ENCODE peak calls at places on chromosomes 11 and 22, in seven cellular contexts. N is A673; Z is AG10803; K is AG04450; B is CD8-positive, alpha-beta T cell; Y is upper lobe of right lung; F is HFF-Myc. Q is an unnamed sample.

GRCh38 chr11:132095230-132096165 is 725.1 kb downstream of the NTM start:
- DNase-seq in N (no peak), Z (no peak), K (no peak), B (no peak), Y (no peak), F (no peak), Q (no peak)

GRCh38 chr22:25663654-25664053 is 78.3 kb upstream of the MYO18B start:
- DNase-seq in N (no peak), Z (no peak), K (no peak), B (no peak), Y (no peak), F (no peak), Q (no peak)

GRCh38 chr22:46372686-46373085 is 37.2 kb downstream of the TRMU start:
- DNase-seq in N (no peak), Z (no peak), K (no peak), B (no peak), Y (no peak), F (no peak), Q (no peak)

GRCh38 chr22:20904008-20904979 is 12.9 kb upstream of the CRKL start:
- DNase-seq in N (peak; percentile 17), Z (peak; percentile 97), K (peak; percentile 91), B (no peak), Y (no peak), F (peak; percentile 48), Q (peak; percentile 99)

GRCh38 chr22:40452730-40453487 is 82.5 kb downstream of the SGSM3 start:
- DNase-seq in N (peak; percentile 41), Z (no peak), K (no peak), B (no peak), Y (no peak), F (no peak), Q (no peak)

GRCh38 chr11:117700551-117700950 is 96.5 kb downstream of the DSCAML1 start:
- DNase-seq in N (no peak), Z (no peak), K (no peak), B (no peak), Y (no peak), F (no peak), Q (no peak)

GRCh38 chr11:3049430-3050243 is 7.6 kb downstream of the CARS1 start:
- DNase-seq in N (peak; percentile 94), Z (peak; percentile 96), K (peak; percentile 94), B (peak; percentile 73), Y (peak; percentile 77), F (peak; percentile 87), Q (peak; percentile 96)

GRCh38 chr11:11966826-11967668 is 41.4 kb downstream of the DKK3 start:
- DNase-seq in N (peak; percentile 75), Z (peak; percentile 30), K (no peak), B (peak; percentile 76), Y (peak; percentile 85), F (no peak), Q (peak; percentile 37)

GRCh38 chr11:61598886-61599868 is 18.3 kb upstream of the SYT7 start:
- DNase-seq in N (no peak), Z (peak; percentile 46), K (no peak), B (no peak), Y (no peak), F (no peak), Q (peak; percentile 87)

GRCh38 chr11:43969543-43969942 is 27.1 kb downstream of the C11orf96 start:
- DNase-seq in N (peak; percentile 72), Z (no peak), K (no peak), B (no peak), Y (no peak), F (no peak), Q (peak; percentile 56)

GRCh38 chr11:68216171-68216938 is 3.3 kb upstream of the KMT5B start:
- DNase-seq in N (no peak), Z (no peak), K (no peak), B (no peak), Y (no peak), F (no peak), Q (no peak)

GRCh38 chr11:129733384-129733783 is 82.3 kb upstream of the TMEM45B start:
- DNase-seq in N (no peak), Z (no peak), K (no peak), B (no peak), Y (no peak), F (no peak), Q (no peak)

GRCh38 chr22:47126344-47126811 is 363.9 kb downstream of the TBC1D22A start:
- DNase-seq in N (no peak), Z (no peak), K (no peak), B (no peak), Y (peak; percentile 41), F (no peak), Q (no peak)

GRCh38 chr11:131408011-131408640 is 37.7 kb downstream of the NTM start:
- DNase-seq in N (peak; percentile 51), Z (peak; percentile 52), K (no peak), B (no peak), Y (no peak), F (no peak), Q (peak; percentile 16)

GRCh38 chr22:49689858-49690257 is 137.8 kb downstream of the BRD1 start:
- DNase-seq in N (no peak), Z (no peak), K (no peak), B (no peak), Y (no peak), F (no peak), Q (no peak)

GRCh38 chr11:60924110-60924905 is at the start of gene TMEM132A:
- DNase-seq in N (peak; percentile 91), Z (peak; percentile 60), K (no peak), B (peak; percentile 57), Y (peak; percentile 81), F (peak; percentile 29), Q (peak; percentile 54)

GRCh38 chr11:27194976-27195375 is 154.4 kb downstream of the BBOX1 start:
- DNase-seq in N (no peak), Z (peak; percentile 45), K (no peak), B (no peak), Y (no peak), F (no peak), Q (no peak)

GRCh38 chr22:47275479-47276218 is 513.2 kb downstream of the TBC1D22A start:
- DNase-seq in N (no peak), Z (no peak), K (no peak), B (no peak), Y (peak; percentile 40), F (no peak), Q (no peak)

GRCh38 chr22:28900379-28900778 is 17.0 kb downstream of the ZNRF3 start:
- DNase-seq in N (no peak), Z (no peak), K (no peak), B (no peak), Y (no peak), F (no peak), Q (no peak)

GRCh38 chr11:121366970-121367369 is 74.4 kb downstream of the SC5D start:
- DNase-seq in N (peak; percentile 78), Z (no peak), K (no peak), B (no peak), Y (no peak), F (no peak), Q (no peak)

DNA sequence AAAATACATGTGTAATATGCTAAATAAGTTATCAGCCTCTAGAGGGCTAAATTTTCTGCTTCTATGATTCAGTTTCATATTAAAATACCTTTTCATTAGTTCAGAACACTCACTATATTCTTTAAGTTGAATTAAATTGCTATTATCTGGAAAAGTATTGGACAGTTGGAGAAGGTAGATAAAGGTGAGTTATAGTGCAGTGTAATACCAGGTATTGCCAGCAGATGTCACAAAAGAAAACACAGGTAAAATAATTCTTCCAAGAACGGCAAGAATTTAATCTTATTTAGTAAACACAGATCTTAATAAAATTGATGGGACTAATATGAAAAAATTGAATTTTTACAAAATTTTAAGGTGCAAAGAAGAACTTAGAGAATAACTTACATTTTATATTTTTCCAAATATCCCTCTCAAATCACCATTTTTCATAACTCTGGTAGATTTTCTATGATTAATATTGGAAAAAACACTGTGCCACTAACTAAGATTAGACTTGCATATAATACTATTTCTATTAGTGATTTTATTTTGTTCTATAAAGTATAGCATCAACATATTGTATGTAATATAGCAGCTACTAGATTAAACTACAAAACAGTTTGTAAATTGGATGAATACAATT is 1.7 kb upstream of the LRRC4C start:
- DNase-seq in N (peak; percentile 40), Z (no peak), K (no peak), B (no peak), Y (no peak), F (no peak), Q (peak; percentile 6)
- TF ChIP-seq CTCF in N (peak; percentile 97), Z (peak; percentile 69), K (peak; percentile 48), B (peak; percentile 51), Y (peak; percentile 74), F (peak; percentile 25), Q (peak; percentile 56)

GRCh38 chr22:21937041-21937820 is 15.4 kb downstream of the PPM1F start:
- DNase-seq in N (no peak), Z (peak; percentile 29), K (no peak), B (no peak), Y (no peak), F (no peak), Q (peak; percentile 31)
- H3K4me3 ChIP-seq in N (no peak overlapping the region), Z (peak overlapping the region; percentile 68), K (peak overlapping the region; percentile 59), B (no peak overlapping the region), Y (peak overlapping the region; percentile 60), F (peak overlapping the region; percentile 46), Q (peak overlapping the region; percentile 2)

GRCh38 chr11:75423721-75424120 is 9.3 kb downstream of the KLHL35 start:
- DNase-seq in N (no peak), Z (no peak), K (no peak), B (no peak), Y (no peak), F (no peak), Q (no peak)

GRCh38 chr11:75424396-75424795 is 8.6 kb downstream of the KLHL35 start:
- DNase-seq in N (no peak), Z (no peak), K (no peak), B (no peak), Y (no peak), F (no peak), Q (no peak)

GRCh38 chr11:75426720-75427086 is 6.3 kb downstream of the KLHL35 start:
- DNase-seq in N (no peak), Z (no peak), K (no peak), B (no peak), Y (no peak), F (no peak), Q (no peak)

GRCh38 chr11:75427181-75427580 is 5.8 kb downstream of the KLHL35 start:
- DNase-seq in N (no peak), Z (no peak), K (no peak), B (no peak), Y (no peak), F (no peak), Q (no peak)

GRCh38 chr11:75425422-75425821 is 7.6 kb downstream of the KLHL35 start:
- DNase-seq in N (no peak), Z (no peak), K (no peak), B (no peak), Y (no peak), F (no peak), Q (no peak)
- TF ChIP-seq CTCF in N (peak; percentile 41), Z (peak; percentile 20), K (peak; percentile 29), B (no peak), Y (no peak), F (peak; percentile 32), Q (peak; percentile 25)

DNA sequence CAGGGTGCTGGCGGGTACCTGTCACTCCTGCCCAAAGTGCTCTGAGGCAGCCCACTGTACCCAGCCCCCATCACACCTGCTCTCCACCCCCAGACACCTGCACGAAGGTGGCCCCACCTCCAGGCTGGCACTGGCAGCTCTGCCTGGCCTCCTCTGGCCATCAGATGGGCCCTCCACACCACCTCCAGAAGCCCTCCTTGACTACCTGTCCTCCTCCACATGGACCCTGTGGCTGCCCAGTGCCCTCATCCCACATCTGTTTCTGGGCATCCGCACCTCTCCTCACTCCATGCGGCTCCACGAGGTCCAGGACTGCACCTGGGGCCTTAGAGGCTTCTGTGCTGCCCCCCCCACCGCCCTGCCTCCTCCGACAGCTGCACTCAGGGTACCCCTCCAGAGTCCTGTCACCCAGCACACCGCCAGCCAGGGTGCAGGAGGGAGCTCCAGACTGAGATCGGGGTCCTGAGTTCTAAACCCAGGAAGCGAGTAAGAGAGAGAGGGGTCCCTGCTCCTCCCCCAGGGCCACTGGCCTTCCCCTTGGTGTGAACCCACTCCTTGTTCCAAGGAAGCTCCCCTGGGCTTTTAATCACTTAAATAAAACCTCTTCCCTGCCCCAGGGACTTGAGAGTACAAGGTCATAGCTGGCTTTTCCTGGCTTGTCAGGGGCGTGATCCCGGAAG is 1.7 kb downstream of the CTSD start:
- DNase-seq in N (no peak), Z (peak; percentile 53), K (no peak), B (no peak), Y (peak; percentile 65), F (no peak), Q (no peak)
- H3K4me3 ChIP-seq in N (no peak overlapping the region), Z (peak overlapping the region; percentile 71), K (no peak overlapping the region), B (peak overlapping the region; percentile 85), Y (peak overlapping the region; percentile 97), F (peak overlapping the region; percentile 84), Q (peak overlapping the region; percentile 1)